ENCODE peak calls at places on chromosome 22, in four cellular contexts. L is H1, I is HCT116, D is GM12878. A is an unnamed sample.

GRCh38 chr22:42720263-42721044 is at the start of gene A4GALT:
- DNase-seq in D (no peak), I (no peak), L (no peak), A (no peak)

GRCh38 chr22:48629631-48630443 is 1197.8 kb downstream of the BRD1 start:
- DNase-seq in I (no peak), L (no peak), D (no peak), A (no peak)

GRCh38 chr22:42562282-42562681 is 8.5 kb downstream of the SERHL2 start:
- DNase-seq in L (no peak), D (no peak), I (no peak), A (no peak)

GRCh38 chr22:33697640-33698039 is 222.6 kb downstream of the LARGE1 start:
- DNase-seq in L (no peak), D (no peak), I (no peak), A (no peak)

GRCh38 chr22:20425821-20426615 is 11.6 kb downstream of the SCARF2 start:
- DNase-seq in I (no peak), L (no peak), D (no peak), A (no peak)

GRCh38 chr22:26643368-26644100 is 13.9 kb upstream of the MIAT start:
- DNase-seq in L (no peak), I (no peak), D (no peak), A (no peak)

GRCh38 chr22:23110922-23111527 is 30.8 kb downstream of the RSPH14 start:
- DNase-seq in I (no peak), L (no peak), D (no peak), A (no peak)

GRCh38 chr22:28115426-28115825 is 196.4 kb upstream of the PITPNB start:
- DNase-seq in D (no peak), I (no peak), L (no peak), A (no peak)

GRCh38 chr22:44574057-44574456 is 76.0 kb upstream of the RTL6 start:
- DNase-seq in L (no peak), I (peak), D (no peak), A (peak)

GRCh38 chr22:22342697-22343602 is 98.4 kb downstream of the VPREB1 start:
- DNase-seq in D (no peak), I (peak), L (peak), A (no peak)

GRCh38 chr22:26534874-26535470 is 22.7 kb upstream of the TFIP11 start:
- DNase-seq in L (no peak), D (no peak), I (no peak), A (no peak)

GRCh38 chr22:21761994-21762680 is 26.5 kb upstream of the YPEL1 start:
- DNase-seq in D (no peak), L (no peak), I (no peak), A (no peak)

GRCh38 chr22:23673826-23674690 is 16.8 kb upstream of the RGL4 start:
- DNase-seq in I (no peak), D (no peak), L (no peak), A (no peak)

GRCh38 chr22:18119409-18120110 is 9.0 kb downstream of the TUBA8 start:
- DNase-seq in L (no peak), D (no peak), I (no peak), A (no peak)

GRCh38 chr22:43530864-43531201 is 119.0 kb downstream of the MPPED1 start:
- DNase-seq in I (no peak), L (no peak), D (no peak), A (no peak)

GRCh38 chr22:44698531-44699421 is 3.2 kb upstream of the PRR5 start:
- DNase-seq in I (no peak), L (no peak), D (no peak), A (no peak)

GRCh38 chr22:32737811-32738210 is 63.7 kb upstream of the TIMP3 start:
- DNase-seq in L (no peak), D (no peak), I (no peak), A (no peak)

GRCh38 chr22:20315337-20316216 is 4.3 kb downstream of the DGCR6L start:
- DNase-seq in L (no peak), D (no peak), I (no peak), A (no peak)

GRCh38 chr22:26321469-26321913 is 107.6 kb upstream of the ASPHD2 start:
- DNase-seq in L (no peak), D (no peak), I (no peak), A (no peak)

GRCh38 chr22:47165338-47165931 is 403.0 kb downstream of the TBC1D22A start:
- DNase-seq in L (no peak), D (no peak), I (no peak), A (no peak)

GRCh38 chr22:48579915-48580279 is 1247.8 kb downstream of the BRD1 start:
- DNase-seq in D (no peak), I (no peak), L (no peak), A (no peak)

GRCh38 chr22:50455201-50455600 is 19.6 kb downstream of the SBF1 start:
- DNase-seq in L (no peak), D (no peak), I (no peak), A (no peak)
- TF ChIP-seq SIN3A in L (no peak), D (no peak), I (no peak), A (no peak)

GRCh38 chr22:49703391-49703926 is 124.2 kb downstream of the BRD1 start:
- DNase-seq in L (no peak), I (no peak), D (no peak), A (no peak)

GRCh38 chr22:49699928-49700498 is 127.7 kb downstream of the BRD1 start:
- DNase-seq in L (no peak), I (no peak), D (no peak), A (no peak)

GRCh38 chr22:49702068-49702397 is 125.6 kb downstream of the BRD1 start:
- DNase-seq in D (no peak), L (no peak), I (no peak), A (no peak)

GRCh38 chr22:49699476-49699875 is 128.2 kb downstream of the BRD1 start:
- DNase-seq in D (no peak), L (no peak), I (no peak), A (no peak)

DNA sequence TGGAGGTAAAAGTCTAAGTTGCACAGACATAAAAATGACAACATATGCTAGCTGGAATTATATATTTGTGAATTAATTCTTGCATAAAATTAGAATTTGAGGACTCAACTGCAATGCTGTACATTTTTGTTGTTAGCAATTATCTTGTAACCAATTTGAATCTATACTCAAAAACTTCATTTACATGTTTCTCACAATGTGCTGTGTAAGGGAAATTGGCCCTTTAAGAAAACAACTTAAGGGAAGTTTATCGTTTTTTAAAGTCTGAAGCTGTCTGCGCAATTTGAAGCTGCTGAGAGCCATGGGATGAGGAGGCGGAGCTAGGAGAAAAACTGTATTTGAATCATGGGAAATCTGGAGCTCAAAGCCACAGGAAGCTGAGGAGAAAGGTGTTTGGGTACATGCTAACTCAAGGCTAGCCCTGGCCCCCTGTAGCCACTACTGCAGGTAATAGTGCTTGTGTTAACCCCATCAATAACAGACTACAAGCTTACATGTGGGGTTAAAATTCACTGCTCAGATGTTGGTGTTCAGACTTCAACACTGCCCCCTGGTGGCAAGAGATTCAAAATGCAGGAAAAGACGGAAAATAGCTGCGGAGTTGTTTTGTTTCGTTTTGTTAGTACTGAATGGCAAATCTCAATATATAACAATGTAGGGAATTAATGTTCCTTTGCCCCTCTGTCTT is 126.1 kb downstream of the BRD1 start:
- DNase-seq in I (no peak), D (no peak), L (no peak), A (no peak)
- H3K4me3 ChIP-seq in I (no peak), D (no peak), L (no peak), A (no peak)

GRCh38 chr22:31036671-31037550 is 44.2 kb upstream of the SMTN start:
- DNase-seq in L (no peak), I (no peak), D (no peak), A (no peak)
- TF ChIP-seq SIN3A in L (no peak), I (no peak), D (no peak), A (no peak)

GRCh38 chr22:36371920-36372319 is 15.8 kb downstream of the MYH9 start:
- DNase-seq in D (no peak), L (no peak), I (no peak), A (no peak)

GRCh38 chr22:36368359-36368983 is 19.3 kb downstream of the MYH9 start:
- DNase-seq in I (no peak), D (no peak), L (peak), A (no peak)

GRCh38 chr22:36369004-36369921 is 18.5 kb downstream of the MYH9 start:
- DNase-seq in L (no peak), I (no peak), D (no peak), A (no peak)

GRCh38 chr22:36367479-36367878 is 20.3 kb downstream of the MYH9 start:
- DNase-seq in L (no peak), I (no peak), D (no peak), A (no peak)

GRCh38 chr22:36369922-36370781 is 17.6 kb downstream of the MYH9 start:
- DNase-seq in D (no peak), I (no peak), L (no peak), A (no peak)
- H3K4me3 ChIP-seq in D (peak), I (no peak), L (no peak), A (peak)

DNA sequence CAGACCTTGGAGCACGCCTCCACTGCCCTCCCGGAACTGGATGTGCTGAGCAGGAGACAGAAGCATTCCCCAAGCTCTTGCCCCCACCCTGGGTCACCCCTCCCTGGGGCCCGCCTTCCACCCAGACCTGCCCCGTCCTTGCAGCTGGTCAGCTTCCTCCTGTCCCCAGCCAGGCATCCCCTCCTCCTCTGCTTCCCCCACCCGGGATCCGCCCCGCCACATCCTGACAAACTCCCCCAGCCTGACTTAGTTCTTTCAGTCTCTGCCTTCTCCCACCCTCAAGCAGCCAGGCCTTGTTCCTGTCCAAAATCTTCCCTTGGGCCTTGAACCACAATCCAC is 1.1 kb upstream of the PLXNB2 start:
- DNase-seq in D (no peak), L (no peak), I (no peak), A (no peak)
- TF ChIP-seq SIN3A in D (no peak), L (no peak), I (no peak), A (no peak)

GRCh38 chr22:46079861-46080821 is 70.2 kb upstream of the PPARA start:
- DNase-seq in L (no peak), I (no peak), D (no peak), A (no peak)

GRCh38 chr22:46081036-46081830 is 69.1 kb upstream of the PPARA start:
- DNase-seq in L (no peak), D (no peak), I (no peak), A (no peak)

GRCh38 chr22:46082633-46083032 is 67.7 kb upstream of the PPARA start:
- DNase-seq in D (no peak), I (no peak), L (no peak), A (no peak)

GRCh38 chr22:46083383-46084350 is 66.7 kb upstream of the PPARA start:
- DNase-seq in I (no peak), L (no peak), D (no peak), A (no peak)

GRCh38 chr22:46081831-46082210 is 68.5 kb upstream of the PPARA start:
- DNase-seq in I (no peak), D (no peak), L (no peak), A (no peak)
- H3K4me3 ChIP-seq in I (peak), D (no peak), L (no peak), A (peak)

GRCh38 chr22:39773976-39774539 is 119.5 kb downstream of the ENTHD1 start:
- DNase-seq in I (no peak), L (no peak), D (peak), A (no peak)
- TF ChIP-seq SIN3A in I (no peak), L (no peak), D (no peak), A (no peak)

DNA sequence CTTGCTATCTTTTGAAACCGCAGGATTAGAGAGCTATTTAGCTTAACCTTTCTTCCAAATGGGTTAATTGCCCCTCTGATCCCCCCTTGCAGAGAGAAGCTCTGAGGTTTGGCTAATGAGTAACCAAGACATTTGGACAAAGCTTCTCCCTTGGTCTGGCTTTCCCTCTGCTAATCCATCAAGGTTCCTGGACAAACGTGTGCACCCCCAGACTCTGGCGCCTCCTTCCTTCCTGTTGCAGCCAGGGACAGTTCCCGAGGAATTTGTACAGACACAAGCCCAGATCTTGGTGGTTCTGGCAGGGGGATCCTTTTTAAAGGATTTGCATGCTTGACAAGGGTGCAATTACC is 1.6 kb downstream of the KIAA1671 start:
- DNase-seq in D (no peak), L (no peak), I (no peak), A (no peak)
- H3K4me3 ChIP-seq in D (no peak), L (peak), I (peak), A (peak)

GRCh38 chr22:49753961-49754673 is 73.6 kb downstream of the BRD1 start:
- DNase-seq in L (no peak), D (no peak), I (no peak), A (no peak)
- TF ChIP-seq SIN3A in L (no peak), D (no peak), I (no peak), A (no peak)

DNA sequence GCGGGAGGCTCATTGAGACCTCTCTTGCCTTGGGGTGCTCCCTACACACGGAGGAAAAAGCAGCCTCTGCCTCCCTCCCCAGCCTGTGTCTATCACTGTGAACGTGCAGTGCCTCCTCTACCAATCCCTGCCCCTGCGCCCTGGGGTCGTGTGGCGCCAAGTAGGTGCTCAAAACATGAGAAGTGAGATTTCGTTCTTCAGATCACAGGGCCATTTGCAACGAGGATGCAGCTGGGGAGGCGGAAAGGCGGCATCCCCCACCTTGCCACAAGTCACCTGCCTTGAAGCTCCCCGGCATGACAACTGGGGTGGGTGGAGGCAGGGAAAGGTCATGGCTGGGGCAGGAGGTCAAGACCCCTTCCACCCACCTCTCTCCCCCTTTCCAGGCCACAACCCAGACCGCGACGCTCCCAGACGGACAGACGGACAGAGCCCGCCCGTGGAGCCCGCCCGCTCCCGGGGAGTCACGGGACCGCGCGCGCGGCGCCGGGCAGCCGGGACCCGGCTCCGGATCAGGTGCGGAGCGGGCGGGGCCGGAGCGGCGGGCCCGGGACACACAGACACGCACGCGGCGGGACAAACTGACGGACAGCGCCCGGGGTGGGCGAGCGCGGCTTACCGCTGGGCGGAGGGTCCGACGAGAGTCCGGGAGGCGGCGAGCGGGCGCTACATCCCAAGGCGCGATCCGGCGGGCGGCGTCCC is 487 bp downstream of the KCNJ4 start:
- DNase-seq in D (no peak), I (no peak), L (no peak), A (no peak)
- H3K4me3 ChIP-seq in D (no peak), I (no peak), L (peak), A (peak)